ENCODE peak calls at places on chromosomes 13 and 19, in nine cellular contexts. One of them, this sample, is unnamed.

GRCh38 chr13:98959775-98960325 is 18.0 kb downstream of the DOCK9 start:
- DNase-seq in tibial nerve: no peak
- DNase-seq in glutamatergic neuron: no peak
- DNase-seq in fibroblast of the aortic adventitia: no peak
- DNase-seq in pancreas: no peak
- DNase-seq in upper lobe of left lung: no peak
- DNase-seq in astrocyte of the spinal cord: no peak
- DNase-seq in right lobe of liver: no peak
- DNase-seq in neural progenitor cell: peak; percentile 15
- DNase-seq in this sample: no peak

GRCh38 chr19:39413903-39414608 is 1.6 kb downstream of the PLEKHG2 start:
- DNase-seq in tibial nerve: no peak
- DNase-seq in glutamatergic neuron: peak; percentile 73
- DNase-seq in fibroblast of the aortic adventitia: no peak
- DNase-seq in pancreas: no peak
- DNase-seq in upper lobe of left lung: peak; percentile 83
- DNase-seq in astrocyte of the spinal cord: no peak
- DNase-seq in right lobe of liver: peak; percentile 54
- DNase-seq in neural progenitor cell: peak; percentile 60
- DNase-seq in this sample: no peak

GRCh38 chr19:54142166-54142780 is 4.7 kb downstream of the CNOT3 start:
- DNase-seq in tibial nerve: no peak
- DNase-seq in glutamatergic neuron: no peak
- DNase-seq in fibroblast of the aortic adventitia: no peak
- DNase-seq in pancreas: no peak
- DNase-seq in upper lobe of left lung: no peak
- DNase-seq in astrocyte of the spinal cord: no peak
- DNase-seq in right lobe of liver: no peak
- DNase-seq in neural progenitor cell: no peak
- DNase-seq in this sample: no peak

GRCh38 chr13:113061796-113062425 is 43.7 kb upstream of the F7 start:
- DNase-seq in tibial nerve: no peak
- DNase-seq in glutamatergic neuron: peak; percentile 12
- DNase-seq in fibroblast of the aortic adventitia: no peak
- DNase-seq in pancreas: peak; percentile 34
- DNase-seq in upper lobe of left lung: no peak
- DNase-seq in astrocyte of the spinal cord: no peak
- DNase-seq in right lobe of liver: no peak
- DNase-seq in neural progenitor cell: no peak
- DNase-seq in this sample: no peak

GRCh38 chr19:1104452-1105216 is 840 bp downstream of the GPX4 start:
- DNase-seq in tibial nerve: peak; percentile 67
- DNase-seq in glutamatergic neuron: peak; percentile 80
- DNase-seq in fibroblast of the aortic adventitia: peak; percentile 72
- DNase-seq in pancreas: peak; percentile 90
- DNase-seq in upper lobe of left lung: peak; percentile 96
- DNase-seq in astrocyte of the spinal cord: peak; percentile 59
- DNase-seq in right lobe of liver: peak; percentile 88
- DNase-seq in neural progenitor cell: peak; percentile 92
- DNase-seq in this sample: no peak

GRCh38 chr13:41520016-41520698 is 62.8 kb downstream of the RGCC start:
- DNase-seq in tibial nerve: no peak
- DNase-seq in glutamatergic neuron: no peak
- DNase-seq in fibroblast of the aortic adventitia: no peak
- DNase-seq in pancreas: no peak
- DNase-seq in upper lobe of left lung: no peak
- DNase-seq in astrocyte of the spinal cord: no peak
- DNase-seq in right lobe of liver: no peak
- DNase-seq in neural progenitor cell: no peak
- DNase-seq in this sample: no peak

GRCh38 chr19:4474504-4475136 is 2.5 kb downstream of the HDGFL2 start:
- DNase-seq in tibial nerve: no peak
- DNase-seq in glutamatergic neuron: peak; percentile 80
- DNase-seq in fibroblast of the aortic adventitia: peak; percentile 54
- DNase-seq in pancreas: peak; percentile 54
- DNase-seq in upper lobe of left lung: no peak
- DNase-seq in astrocyte of the spinal cord: peak; percentile 70
- DNase-seq in right lobe of liver: no peak
- DNase-seq in neural progenitor cell: peak; percentile 93
- DNase-seq in this sample: no peak

GRCh38 chr19:33438016-33438671 is 64.6 kb downstream of the CEBPG start:
- DNase-seq in tibial nerve: no peak
- DNase-seq in glutamatergic neuron: peak; percentile 26
- DNase-seq in fibroblast of the aortic adventitia: peak; percentile 17
- DNase-seq in pancreas: peak; percentile 44
- DNase-seq in upper lobe of left lung: no peak
- DNase-seq in astrocyte of the spinal cord: peak; percentile 26
- DNase-seq in right lobe of liver: peak; percentile 94
- DNase-seq in neural progenitor cell: no peak
- DNase-seq in this sample: no peak

GRCh38 chr13:30464496-30465351 is 1.0 kb downstream of the HMGB1 start:
- DNase-seq in tibial nerve: peak; percentile 50
- DNase-seq in glutamatergic neuron: peak; percentile 86
- DNase-seq in fibroblast of the aortic adventitia: peak; percentile 80
- DNase-seq in pancreas: peak; percentile 88
- DNase-seq in upper lobe of left lung: peak; percentile 95
- DNase-seq in astrocyte of the spinal cord: peak; percentile 84
- DNase-seq in right lobe of liver: peak; percentile 84
- DNase-seq in neural progenitor cell: peak; percentile 86
- DNase-seq in this sample: peak; percentile 35

GRCh38 chr19:366951-367350 is 22.4 kb upstream of the MIER2 start:
- DNase-seq in tibial nerve: no peak
- DNase-seq in glutamatergic neuron: no peak
- DNase-seq in fibroblast of the aortic adventitia: no peak
- DNase-seq in pancreas: no peak
- DNase-seq in upper lobe of left lung: no peak
- DNase-seq in astrocyte of the spinal cord: no peak
- DNase-seq in right lobe of liver: no peak
- DNase-seq in neural progenitor cell: no peak
- DNase-seq in this sample: no peak

GRCh38 chr13:59532405-59532804 is 631.3 kb downstream of the DIAPH3 start:
- DNase-seq in tibial nerve: no peak
- DNase-seq in glutamatergic neuron: no peak
- DNase-seq in fibroblast of the aortic adventitia: no peak
- DNase-seq in pancreas: no peak
- DNase-seq in upper lobe of left lung: no peak
- DNase-seq in astrocyte of the spinal cord: peak; percentile 9
- DNase-seq in right lobe of liver: no peak
- DNase-seq in neural progenitor cell: no peak
- DNase-seq in this sample: no peak

GRCh38 chr19:6739884-6740588 is 556 bp downstream of the TRIP10 start:
- DNase-seq in tibial nerve: no peak
- DNase-seq in glutamatergic neuron: no peak
- DNase-seq in fibroblast of the aortic adventitia: no peak
- DNase-seq in pancreas: peak; percentile 87
- DNase-seq in upper lobe of left lung: no peak
- DNase-seq in astrocyte of the spinal cord: peak; percentile 15
- DNase-seq in right lobe of liver: no peak
- DNase-seq in neural progenitor cell: peak; percentile 74
- DNase-seq in this sample: no peak

GRCh38 chr13:31008400-31009115 is 76.1 kb downstream of the TEX26 start:
- DNase-seq in tibial nerve: no peak
- DNase-seq in glutamatergic neuron: no peak
- DNase-seq in fibroblast of the aortic adventitia: no peak
- DNase-seq in pancreas: no peak
- DNase-seq in upper lobe of left lung: no peak
- DNase-seq in astrocyte of the spinal cord: peak; percentile 42
- DNase-seq in right lobe of liver: no peak
- DNase-seq in neural progenitor cell: no peak
- DNase-seq in this sample: no peak

GRCh38 chr13:70330697-70331361 is 222.6 kb upstream of the KLHL1 start:
- DNase-seq in tibial nerve: no peak
- DNase-seq in glutamatergic neuron: no peak
- DNase-seq in fibroblast of the aortic adventitia: no peak
- DNase-seq in pancreas: no peak
- DNase-seq in upper lobe of left lung: no peak
- DNase-seq in astrocyte of the spinal cord: no peak
- DNase-seq in right lobe of liver: no peak
- DNase-seq in neural progenitor cell: no peak
- DNase-seq in this sample: no peak

GRCh38 chr13:45826741-45827140 is 24.8 kb downstream of the SIAH3 start:
- DNase-seq in tibial nerve: no peak
- DNase-seq in glutamatergic neuron: no peak
- DNase-seq in fibroblast of the aortic adventitia: no peak
- DNase-seq in pancreas: no peak
- DNase-seq in upper lobe of left lung: no peak
- DNase-seq in astrocyte of the spinal cord: no peak
- DNase-seq in right lobe of liver: no peak
- DNase-seq in neural progenitor cell: no peak
- DNase-seq in this sample: no peak

GRCh38 chr19:3691372-3691716 is 8.9 kb downstream of the PIP5K1C start:
- DNase-seq in tibial nerve: no peak
- DNase-seq in glutamatergic neuron: no peak
- DNase-seq in fibroblast of the aortic adventitia: no peak
- DNase-seq in pancreas: no peak
- DNase-seq in upper lobe of left lung: no peak
- DNase-seq in astrocyte of the spinal cord: no peak
- DNase-seq in right lobe of liver: no peak
- DNase-seq in neural progenitor cell: no peak
- DNase-seq in this sample: no peak

GRCh38 chr13:76886005-76886291 is 257 bp downstream of the KCTD12 start:
- DNase-seq in tibial nerve: no peak
- DNase-seq in glutamatergic neuron: no peak
- DNase-seq in fibroblast of the aortic adventitia: no peak
- DNase-seq in pancreas: no peak
- DNase-seq in upper lobe of left lung: no peak
- DNase-seq in astrocyte of the spinal cord: no peak
- DNase-seq in right lobe of liver: no peak
- DNase-seq in neural progenitor cell: no peak
- DNase-seq in this sample: no peak

GRCh38 chr13:108283110-108283509 is 13.6 kb downstream of the TNFSF13B start:
- DNase-seq in tibial nerve: no peak
- DNase-seq in glutamatergic neuron: no peak
- DNase-seq in fibroblast of the aortic adventitia: peak; percentile 41
- DNase-seq in pancreas: no peak
- DNase-seq in upper lobe of left lung: no peak
- DNase-seq in astrocyte of the spinal cord: no peak
- DNase-seq in right lobe of liver: no peak
- DNase-seq in neural progenitor cell: no peak
- DNase-seq in this sample: no peak

GRCh38 chr13:46531953-46532352 is 21.0 kb upstream of the LRCH1 start:
- DNase-seq in tibial nerve: no peak
- DNase-seq in glutamatergic neuron: no peak
- DNase-seq in fibroblast of the aortic adventitia: peak; percentile 13
- DNase-seq in pancreas: no peak
- DNase-seq in upper lobe of left lung: no peak
- DNase-seq in astrocyte of the spinal cord: no peak
- DNase-seq in right lobe of liver: no peak
- DNase-seq in neural progenitor cell: no peak
- DNase-seq in this sample: no peak

GRCh38 chr13:32001769-32002168 is 29.8 kb upstream of the FRY start:
- DNase-seq in tibial nerve: no peak
- DNase-seq in glutamatergic neuron: no peak
- DNase-seq in fibroblast of the aortic adventitia: no peak
- DNase-seq in pancreas: no peak
- DNase-seq in upper lobe of left lung: no peak
- DNase-seq in astrocyte of the spinal cord: no peak
- DNase-seq in right lobe of liver: no peak
- DNase-seq in neural progenitor cell: no peak
- DNase-seq in this sample: no peak

GRCh38 chr19:18488838-18489626 is 32.8 kb downstream of the ELL start:
- DNase-seq in tibial nerve: no peak
- DNase-seq in glutamatergic neuron: peak; percentile 74
- DNase-seq in fibroblast of the aortic adventitia: no peak
- DNase-seq in pancreas: peak; percentile 85
- DNase-seq in upper lobe of left lung: no peak
- DNase-seq in astrocyte of the spinal cord: no peak
- DNase-seq in right lobe of liver: peak; percentile 87
- DNase-seq in neural progenitor cell: peak; percentile 81
- DNase-seq in this sample: no peak

GRCh38 chr13:95704510-95704909 is 27.6 kb downstream of the DNAJC3 start:
- DNase-seq in tibial nerve: no peak
- DNase-seq in glutamatergic neuron: no peak
- DNase-seq in fibroblast of the aortic adventitia: no peak
- DNase-seq in pancreas: no peak
- DNase-seq in upper lobe of left lung: no peak
- DNase-seq in astrocyte of the spinal cord: no peak
- DNase-seq in right lobe of liver: no peak
- DNase-seq in neural progenitor cell: no peak
- DNase-seq in this sample: no peak
- TF ChIP-seq CTCF in tibial nerve: no peak
- TF ChIP-seq CTCF in glutamatergic neuron: no peak
- TF ChIP-seq CTCF in fibroblast of the aortic adventitia: no peak
- TF ChIP-seq CTCF in pancreas: peak; percentile 10
- TF ChIP-seq CTCF in upper lobe of left lung: no peak
- TF ChIP-seq CTCF in astrocyte of the spinal cord: peak; percentile 34
- TF ChIP-seq CTCF in right lobe of liver: peak; percentile 24
- TF ChIP-seq CTCF in neural progenitor cell: peak; percentile 43
- TF ChIP-seq CTCF in this sample: no peak

GRCh38 chr13:94993608-94994007 is 281.3 kb upstream of the SOX21 start:
- DNase-seq in tibial nerve: no peak
- DNase-seq in glutamatergic neuron: no peak
- DNase-seq in fibroblast of the aortic adventitia: peak; percentile 92
- DNase-seq in pancreas: no peak
- DNase-seq in upper lobe of left lung: no peak
- DNase-seq in astrocyte of the spinal cord: no peak
- DNase-seq in right lobe of liver: no peak
- DNase-seq in neural progenitor cell: no peak
- DNase-seq in this sample: no peak
- TF ChIP-seq CTCF in tibial nerve: no peak
- TF ChIP-seq CTCF in glutamatergic neuron: no peak
- TF ChIP-seq CTCF in fibroblast of the aortic adventitia: peak; percentile 3
- TF ChIP-seq CTCF in pancreas: no peak
- TF ChIP-seq CTCF in upper lobe of left lung: no peak
- TF ChIP-seq CTCF in astrocyte of the spinal cord: no peak
- TF ChIP-seq CTCF in right lobe of liver: no peak
- TF ChIP-seq CTCF in neural progenitor cell: no peak
- TF ChIP-seq CTCF in this sample: no peak

GRCh38 chr13:48985751-48986150 is 10.0 kb downstream of the FNDC3A start:
- DNase-seq in tibial nerve: no peak
- DNase-seq in glutamatergic neuron: no peak
- DNase-seq in fibroblast of the aortic adventitia: no peak
- DNase-seq in pancreas: no peak
- DNase-seq in upper lobe of left lung: no peak
- DNase-seq in astrocyte of the spinal cord: no peak
- DNase-seq in right lobe of liver: no peak
- DNase-seq in neural progenitor cell: no peak
- DNase-seq in this sample: no peak
- TF ChIP-seq CTCF in tibial nerve: no peak
- TF ChIP-seq CTCF in glutamatergic neuron: no peak
- TF ChIP-seq CTCF in fibroblast of the aortic adventitia: no peak
- TF ChIP-seq CTCF in pancreas: no peak
- TF ChIP-seq CTCF in upper lobe of left lung: no peak
- TF ChIP-seq CTCF in astrocyte of the spinal cord: no peak
- TF ChIP-seq CTCF in right lobe of liver: no peak
- TF ChIP-seq CTCF in neural progenitor cell: no peak
- TF ChIP-seq CTCF in this sample: no peak

DNA sequence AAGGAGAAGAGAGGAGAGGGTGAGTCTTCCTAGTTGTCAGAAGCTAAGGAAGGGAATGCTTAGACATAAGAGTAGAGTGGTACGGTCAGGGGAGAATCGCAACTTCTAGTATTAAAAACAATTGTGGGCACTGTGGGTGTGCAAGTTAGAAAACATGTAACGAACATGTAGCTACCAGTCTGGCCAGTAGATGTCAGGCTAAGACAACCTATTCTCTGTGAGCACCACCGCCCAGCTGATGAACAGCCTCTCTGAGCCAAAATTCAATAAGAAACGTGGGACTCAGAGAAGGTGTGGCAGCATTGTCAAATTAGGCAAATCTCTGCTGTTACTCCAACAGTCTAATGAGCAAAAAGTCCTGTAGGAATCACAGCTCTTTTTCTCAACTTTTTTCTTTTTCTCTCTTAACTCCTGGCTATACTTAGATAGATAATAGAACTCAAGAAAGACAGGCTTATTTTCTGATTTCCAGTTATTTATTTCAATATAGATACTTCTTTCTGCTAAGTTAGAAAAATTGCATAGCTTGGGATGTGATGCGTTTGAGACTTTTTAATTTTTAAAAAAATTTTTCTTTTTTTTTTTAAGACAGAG is 186.2 kb downstream of the USP12 start:
- DNase-seq in tibial nerve: peak; percentile 52
- DNase-seq in glutamatergic neuron: peak; percentile 64
- DNase-seq in fibroblast of the aortic adventitia: peak; percentile 91
- DNase-seq in pancreas: no peak
- DNase-seq in upper lobe of left lung: no peak
- DNase-seq in astrocyte of the spinal cord: peak; percentile 79
- DNase-seq in right lobe of liver: peak; percentile 73
- DNase-seq in neural progenitor cell: peak; percentile 87
- DNase-seq in this sample: peak; percentile 68
- TF ChIP-seq CTCF in tibial nerve: peak; percentile 74
- TF ChIP-seq CTCF in glutamatergic neuron: peak; percentile 81
- TF ChIP-seq CTCF in fibroblast of the aortic adventitia: peak; percentile 70
- TF ChIP-seq CTCF in pancreas: peak; percentile 54
- TF ChIP-seq CTCF in upper lobe of left lung: peak; percentile 91
- TF ChIP-seq CTCF in astrocyte of the spinal cord: peak; percentile 76
- TF ChIP-seq CTCF in right lobe of liver: peak; percentile 83
- TF ChIP-seq CTCF in neural progenitor cell: peak; percentile 87
- TF ChIP-seq CTCF in this sample: no peak

This sample was measured in omental fat pad.